ENCODE peak calls at places on chromosome 6, in five cellular contexts. A is NCI-H1105, Y is AG10803, I is IMR-90, M is AG08396. B is an unnamed sample.

GRCh38 chr6:4055420-4056041 is 23.4 kb downstream of the FAM217A start:
- DNase-seq in A (no peak), Y (peak), I (peak), M (peak), B (no peak)

GRCh38 chr6:39812853-39813533 is 20.8 kb downstream of the DAAM2 start:
- DNase-seq in Y (peak), A (no peak), M (peak), I (peak), B (no peak)

GRCh38 chr6:99592900-99593299 is 13.7 kb upstream of the PRDM13 start:
- DNase-seq in Y (peak), I (no peak), M (no peak), A (no peak), B (no peak)

GRCh38 chr6:166955121-166955864 is 1.1 kb downstream of the RNASET2 start:
- DNase-seq in M (no peak), I (no peak), Y (no peak), A (peak), B (peak)

GRCh38 chr6:43665376-43665775 is 20.5 kb downstream of the RSPH9 start:
- DNase-seq in M (no peak), I (peak), Y (peak), A (no peak), B (no peak)

GRCh38 chr6:10759312-10759839 is 11.8 kb downstream of the TMEM14B start:
- DNase-seq in M (peak), Y (peak), A (no peak), I (peak), B (no peak)

GRCh38 chr6:12875061-12875460 is 158.5 kb downstream of the PHACTR1 start:
- DNase-seq in A (no peak), Y (peak), M (no peak), I (no peak), B (no peak)

GRCh38 chr6:13979284-13980171 is 54.8 kb downstream of the RNF182 start:
- DNase-seq in I (no peak), M (no peak), A (no peak), Y (no peak), B (no peak)

GRCh38 chr6:19231878-19232519 is 605.2 kb upstream of the ID4 start:
- DNase-seq in I (no peak), A (no peak), Y (no peak), M (no peak), B (no peak)

GRCh38 chr6:42923656-42924055 is 5.6 kb upstream of the CNPY3 start:
- DNase-seq in A (no peak), M (no peak), I (no peak), Y (peak), B (no peak)

GRCh38 chr6:20699402-20699801 is 165.1 kb downstream of the CDKAL1 start:
- DNase-seq in I (no peak), M (no peak), A (peak), Y (no peak), B (no peak)

B was measured in spleen.